ENCODE peak calls at places on chromosome 21, in ten cellular contexts. V is HepG2; A is WTC11; S is cardiac muscle cell; W is fibroblast of lung; N is left ventricle myocardium inferior; F is GM06990; E is stomach; I is CD4-positive, alpha-beta T cell; M is colonic mucosa. K is an unnamed sample.

GRCh38 chr21:35476616-35477395 is 427.7 kb upstream of the RUNX1 start:
- DNase-seq in V (no peak), A (no peak), S (no peak), W (peak; percentile 65), N (no peak), F (no peak), E (no peak), I (no peak), M (no peak), K (no peak)

GRCh38 chr21:35508389-35508888 is 459.3 kb upstream of the RUNX1 start:
- DNase-seq in V (peak; percentile 72), A (peak; percentile 39), S (no peak), W (peak; percentile 93), N (peak; percentile 60), F (no peak), E (peak; percentile 43), I (no peak), M (peak; percentile 54), K (no peak)

GRCh38 chr21:17351766-17352165 is 161.1 kb upstream of the CXADR start:
- DNase-seq in V (no peak), A (no peak), S (no peak), W (no peak), N (no peak), F (no peak), E (no peak), I (no peak), M (no peak), K (no peak)

GRCh38 chr21:35521293-35521692 is 472.2 kb upstream of the RUNX1 start:
- DNase-seq in V (no peak), A (peak; percentile 30), S (no peak), W (no peak), N (no peak), F (no peak), E (no peak), I (no peak), M (no peak), K (no peak)

GRCh38 chr21:32329331-32329730 is 30.7 kb downstream of the MRAP start:
- DNase-seq in V (no peak), A (no peak), S (no peak), W (peak; percentile 57), N (no peak), F (no peak), E (no peak), I (no peak), M (no peak), K (no peak)

GRCh38 chr21:16085436-16085835 is 355.7 kb downstream of the USP25 start:
- DNase-seq in V (no peak), A (no peak), S (no peak), W (peak; percentile 29), N (no peak), F (no peak), E (no peak), I (no peak), M (no peak), K (no peak)

GRCh38 chr21:15289896-15290841 is 225.4 kb upstream of the NRIP1 start:
- DNase-seq in V (peak; percentile 22), A (peak; percentile 88), S (peak; percentile 46), W (peak; percentile 49), N (peak; percentile 16), F (no peak), E (peak; percentile 76), I (no peak), M (peak; percentile 84), K (no peak)

GRCh38 chr21:17828223-17828622 is 9.1 kb upstream of the C21orf91 start:
- DNase-seq in V (no peak), A (no peak), S (no peak), W (peak; percentile 69), N (no peak), F (no peak), E (no peak), I (no peak), M (no peak), K (no peak)

GRCh38 chr21:28761709-28762356 is 230.8 kb downstream of the LTN1 start:
- DNase-seq in V (no peak), A (no peak), S (no peak), W (no peak), N (no peak), F (no peak), E (no peak), I (no peak), M (no peak), K (no peak)

GRCh38 chr21:29376556-29376955 is 77.8 kb downstream of the BACH1 start:
- DNase-seq in V (peak; percentile 47), A (peak; percentile 68), S (peak; percentile 42), W (peak; percentile 29), N (no peak), F (peak; percentile 14), E (peak; percentile 33), I (peak; percentile 26), M (peak; percentile 52), K (no peak)

DNA sequence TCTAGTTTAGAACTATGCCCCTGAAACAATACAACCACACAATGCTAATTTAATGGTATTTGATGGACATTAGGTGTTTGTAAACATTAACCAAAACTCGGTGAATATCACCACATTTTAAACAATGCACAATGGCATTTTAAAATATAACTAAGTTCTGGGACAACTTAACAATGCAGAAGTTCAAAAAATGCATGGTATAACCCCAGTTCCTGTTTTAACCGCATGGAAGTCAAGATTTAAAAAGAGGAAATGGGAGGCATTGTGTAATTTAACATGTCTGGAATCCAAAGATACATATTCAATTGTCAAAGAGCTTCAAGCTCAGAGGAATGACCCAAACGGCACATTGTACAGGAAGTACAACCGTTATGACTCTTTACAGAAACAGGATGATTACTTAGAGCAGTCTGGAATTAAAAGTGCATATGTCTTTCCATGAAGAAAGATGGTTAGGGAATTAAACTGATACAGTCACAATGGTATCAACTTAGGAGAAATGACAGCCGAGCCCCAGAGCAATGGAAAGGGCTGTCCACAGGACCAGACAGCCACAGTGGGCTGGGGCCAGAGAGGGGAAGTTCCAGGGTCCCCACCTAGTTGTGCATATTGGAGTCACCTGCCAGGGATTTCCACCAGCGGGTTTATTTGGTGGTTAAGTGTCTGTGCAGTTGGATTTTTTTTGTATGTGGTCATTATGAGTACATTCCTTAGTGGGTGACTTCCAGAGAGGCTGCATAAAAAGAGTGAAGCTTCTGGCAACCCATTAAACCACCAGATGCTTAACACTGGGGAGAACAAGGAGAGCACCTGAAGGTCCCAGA is 7.5 kb upstream of the PTTG1IP start:
- DNase-seq in V (peak; percentile 70), A (no peak), S (no peak), W (peak; percentile 20), N (no peak), F (no peak), E (no peak), I (no peak), M (no peak), K (no peak)
- TF ChIP-seq CTCF in V (no peak), A (no peak), S (no peak), W (no peak), N (no peak), F (no peak), E (no peak), I (no peak), M (no peak), K (no peak)

DNA sequence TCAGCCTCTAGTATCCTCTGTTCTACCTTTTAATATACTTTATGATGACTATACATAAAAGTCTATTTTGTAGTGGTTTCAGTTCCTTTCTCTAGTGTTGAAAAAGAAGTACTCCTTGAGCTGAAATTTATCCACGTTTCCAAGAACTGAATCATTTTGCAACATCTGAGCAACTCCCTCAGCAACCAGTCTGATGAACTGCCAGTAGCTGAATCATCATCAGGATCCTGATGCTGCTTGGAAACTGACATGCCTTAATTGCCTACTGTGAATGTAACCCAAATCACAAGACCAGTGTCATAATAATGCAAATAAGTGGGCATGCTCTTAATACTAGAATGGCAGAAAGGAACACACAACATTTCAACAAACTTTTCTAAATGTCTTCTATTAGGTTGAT is 103.3 kb downstream of the CYYR1 start:
- DNase-seq in V (no peak), A (no peak), S (no peak), W (peak; percentile 93), N (no peak), F (no peak), E (no peak), I (no peak), M (no peak), K (no peak)
- TF ChIP-seq CTCF in V (no peak), A (no peak), S (no peak), W (no peak), N (no peak), F (no peak), E (no peak), I (no peak), M (no peak), K (no peak)

DNA sequence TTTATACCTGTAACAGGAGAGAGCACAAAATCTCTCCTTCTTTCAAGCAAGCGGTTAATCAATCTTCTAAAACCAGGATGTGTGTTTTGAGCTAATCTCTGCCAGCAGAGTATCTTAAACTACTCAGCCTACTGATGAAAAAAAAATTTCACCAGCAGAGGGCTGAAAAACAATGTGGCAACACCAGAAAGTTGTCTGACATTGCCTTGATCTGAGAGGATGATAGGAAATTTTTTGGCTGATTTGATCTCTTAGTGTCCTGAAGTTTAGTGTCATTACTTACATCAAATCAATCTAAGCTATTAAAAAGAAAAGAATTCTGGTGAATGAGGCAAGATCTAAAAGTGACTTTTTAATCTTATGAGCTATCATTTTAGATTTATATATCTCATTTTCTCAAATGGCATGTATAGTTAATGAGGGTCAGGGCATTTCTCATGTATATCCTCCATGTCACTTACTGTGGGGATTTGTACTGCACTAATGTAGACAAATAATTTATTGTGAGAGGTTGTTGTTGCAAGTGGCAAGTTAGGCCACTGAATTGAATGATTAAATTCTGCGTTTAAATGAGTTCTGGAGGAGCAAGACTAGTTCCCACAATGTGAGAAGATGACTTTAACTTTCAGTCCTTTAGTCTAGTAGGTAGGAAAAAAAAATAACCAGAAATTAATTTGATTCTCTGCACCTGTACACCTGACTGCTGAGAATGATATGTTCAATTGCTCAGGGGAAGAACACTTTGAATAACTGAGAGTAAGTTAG is 10.8 kb downstream of the ADAMTS1 start:
- DNase-seq in V (no peak), A (no peak), S (no peak), W (peak; percentile 56), N (no peak), F (no peak), E (no peak), I (no peak), M (no peak), K (no peak)
- TF ChIP-seq CTCF in V (no peak), A (no peak), S (peak; percentile 46), W (peak; percentile 28), N (peak; percentile 41), F (no peak), E (no peak), I (no peak), M (no peak), K (peak; percentile 0)

DNA sequence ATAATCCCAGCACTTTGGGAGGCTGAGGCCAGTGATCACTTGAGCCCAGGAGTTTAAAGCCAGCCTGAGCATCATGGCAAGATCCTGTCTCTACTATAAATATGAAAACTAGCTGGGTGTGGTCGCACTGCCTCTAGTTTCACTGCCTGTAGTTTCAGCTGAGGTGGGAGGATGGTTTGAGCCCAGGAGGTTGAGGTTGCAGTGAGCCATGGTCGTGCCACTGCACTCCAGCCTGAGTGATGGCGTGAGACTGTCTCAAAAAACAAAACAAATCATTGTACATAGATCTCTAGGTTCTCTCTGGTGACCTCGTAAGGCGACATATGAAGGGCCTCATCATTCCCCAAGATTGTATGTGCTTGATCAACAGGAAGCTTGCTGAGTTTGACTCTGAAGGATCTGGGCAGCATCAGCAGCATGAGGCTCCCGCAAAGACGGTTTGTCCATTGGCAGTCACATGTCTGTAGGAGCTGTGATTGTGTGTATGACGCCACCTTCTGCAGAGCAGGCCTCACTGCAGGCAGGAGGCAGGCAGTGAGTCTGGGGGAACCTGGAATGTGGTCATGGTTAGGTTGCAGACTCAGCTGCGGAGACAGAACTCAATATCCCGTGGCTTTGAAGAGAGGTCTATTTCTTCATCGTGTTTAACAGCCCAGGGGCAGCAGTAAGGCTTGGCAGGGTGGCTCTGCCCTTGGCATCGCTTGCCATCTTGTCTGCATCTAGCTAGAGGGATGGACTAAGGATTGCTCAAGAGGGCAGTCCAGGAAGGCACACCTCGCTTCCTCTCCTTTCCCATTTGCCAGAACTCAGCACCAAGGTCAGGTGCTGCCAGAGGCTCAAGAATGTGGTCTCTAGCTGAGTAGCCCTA is 13.9 kb downstream of the ATP5PO start:
- DNase-seq in V (peak; percentile 20), A (peak; percentile 66), S (peak; percentile 65), W (peak; percentile 63), N (no peak), F (no peak), E (no peak), I (no peak), M (no peak), K (no peak)
- TF ChIP-seq CTCF in V (peak; percentile 61), A (peak; percentile 37), S (peak; percentile 69), W (peak; percentile 43), N (peak; percentile 55), F (peak; percentile 21), E (peak; percentile 23), I (no peak), M (no peak), K (peak; percentile 63)